ENCODE peak calls at places on chromosomes 16 and 17, in six cellular contexts. One of them, this sample, is unnamed.

GRCh38 chr17:9957244-9957643 is 52.2 kb upstream of the RCVRN start:
- DNase-seq in GM12891: no peak
- DNase-seq in GM12878: no peak
- DNase-seq in H1: no peak
- DNase-seq in SK-N-SH: no peak
- DNase-seq in K562: no peak
- DNase-seq in this sample: no peak

GRCh38 chr16:25874196-25874595 is 182.4 kb downstream of the HS3ST4 start:
- DNase-seq in SK-N-SH: no peak
- DNase-seq in K562: no peak
- DNase-seq in GM12878: no peak
- DNase-seq in GM12891: no peak
- DNase-seq in H1: no peak
- DNase-seq in this sample: no peak

GRCh38 chr17:29663155-29663554 is 40.4 kb upstream of the CORO6 start:
- DNase-seq in SK-N-SH: no peak
- DNase-seq in K562: no peak
- DNase-seq in GM12878: no peak
- DNase-seq in GM12891: no peak
- DNase-seq in H1: no peak
- DNase-seq in this sample: no peak

GRCh38 chr16:21226749-21227148 is 6.8 kb upstream of the ANKS4B start:
- DNase-seq in GM12878: no peak
- DNase-seq in H1: no peak
- DNase-seq in K562: no peak
- DNase-seq in SK-N-SH: no peak
- DNase-seq in GM12891: no peak
- DNase-seq in this sample: no peak

GRCh38 chr17:39365872-39366271 is 35.6 kb downstream of the FBXL20 start:
- DNase-seq in GM12891: no peak
- DNase-seq in H1: no peak
- DNase-seq in K562: no peak
- DNase-seq in GM12878: no peak
- DNase-seq in SK-N-SH: no peak
- DNase-seq in this sample: no peak

GRCh38 chr16:87966685-87967185 is 15.5 kb downstream of the BANP start:
- DNase-seq in K562: no peak
- DNase-seq in H1: no peak
- DNase-seq in GM12891: no peak
- DNase-seq in GM12878: no peak
- DNase-seq in SK-N-SH: no peak
- DNase-seq in this sample: no peak

GRCh38 chr17:67223924-67224323 is 21.1 kb downstream of the HELZ start:
- DNase-seq in H1: no peak
- DNase-seq in GM12878: no peak
- DNase-seq in SK-N-SH: peak; percentile 29
- DNase-seq in K562: peak; percentile 65
- DNase-seq in GM12891: no peak
- DNase-seq in this sample: no peak

GRCh38 chr16:83470406-83470805 is 337.4 kb upstream of the HSBP1 start:
- DNase-seq in SK-N-SH: no peak
- DNase-seq in K562: no peak
- DNase-seq in GM12891: no peak
- DNase-seq in H1: no peak
- DNase-seq in GM12878: no peak
- DNase-seq in this sample: no peak

GRCh38 chr17:44310612-44311376 is 2.4 kb downstream of the RUNDC3A start:
- DNase-seq in H1: no peak
- DNase-seq in GM12891: no peak
- DNase-seq in SK-N-SH: no peak
- DNase-seq in K562: no peak
- DNase-seq in GM12878: no peak
- DNase-seq in this sample: no peak

GRCh38 chr17:78146471-78146869 is 285 bp downstream of the C17orf99 start:
- DNase-seq in GM12891: no peak
- DNase-seq in SK-N-SH: no peak
- DNase-seq in GM12878: no peak
- DNase-seq in H1: no peak
- DNase-seq in K562: peak; percentile 27
- DNase-seq in this sample: no peak

GRCh38 chr17:80832266-80832676 is 159.4 kb upstream of the CHMP6 start:
- DNase-seq in GM12878: no peak
- DNase-seq in GM12891: no peak
- DNase-seq in SK-N-SH: peak; percentile 89
- DNase-seq in K562: peak; percentile 64
- DNase-seq in H1: no peak
- DNase-seq in this sample: no peak
- TF ChIP-seq TAF1 in GM12878: no peak
- TF ChIP-seq TAF1 in GM12891: no peak
- TF ChIP-seq TAF1 in SK-N-SH: no peak
- TF ChIP-seq TAF1 in K562: no peak
- TF ChIP-seq TAF1 in H1: no peak
- TF ChIP-seq TAF1 in this sample: no peak

GRCh38 chr16:52677487-52677886 is 130.5 kb upstream of the TOX3 start:
- DNase-seq in GM12891: no peak
- DNase-seq in K562: no peak
- DNase-seq in GM12878: no peak
- DNase-seq in SK-N-SH: no peak
- DNase-seq in H1: no peak
- DNase-seq in this sample: no peak
- TF ChIP-seq TAF1 in GM12891: no peak
- TF ChIP-seq TAF1 in K562: no peak
- TF ChIP-seq TAF1 in GM12878: no peak
- TF ChIP-seq TAF1 in SK-N-SH: no peak
- TF ChIP-seq TAF1 in H1: no peak
- TF ChIP-seq TAF1 in this sample: no peak

DNA sequence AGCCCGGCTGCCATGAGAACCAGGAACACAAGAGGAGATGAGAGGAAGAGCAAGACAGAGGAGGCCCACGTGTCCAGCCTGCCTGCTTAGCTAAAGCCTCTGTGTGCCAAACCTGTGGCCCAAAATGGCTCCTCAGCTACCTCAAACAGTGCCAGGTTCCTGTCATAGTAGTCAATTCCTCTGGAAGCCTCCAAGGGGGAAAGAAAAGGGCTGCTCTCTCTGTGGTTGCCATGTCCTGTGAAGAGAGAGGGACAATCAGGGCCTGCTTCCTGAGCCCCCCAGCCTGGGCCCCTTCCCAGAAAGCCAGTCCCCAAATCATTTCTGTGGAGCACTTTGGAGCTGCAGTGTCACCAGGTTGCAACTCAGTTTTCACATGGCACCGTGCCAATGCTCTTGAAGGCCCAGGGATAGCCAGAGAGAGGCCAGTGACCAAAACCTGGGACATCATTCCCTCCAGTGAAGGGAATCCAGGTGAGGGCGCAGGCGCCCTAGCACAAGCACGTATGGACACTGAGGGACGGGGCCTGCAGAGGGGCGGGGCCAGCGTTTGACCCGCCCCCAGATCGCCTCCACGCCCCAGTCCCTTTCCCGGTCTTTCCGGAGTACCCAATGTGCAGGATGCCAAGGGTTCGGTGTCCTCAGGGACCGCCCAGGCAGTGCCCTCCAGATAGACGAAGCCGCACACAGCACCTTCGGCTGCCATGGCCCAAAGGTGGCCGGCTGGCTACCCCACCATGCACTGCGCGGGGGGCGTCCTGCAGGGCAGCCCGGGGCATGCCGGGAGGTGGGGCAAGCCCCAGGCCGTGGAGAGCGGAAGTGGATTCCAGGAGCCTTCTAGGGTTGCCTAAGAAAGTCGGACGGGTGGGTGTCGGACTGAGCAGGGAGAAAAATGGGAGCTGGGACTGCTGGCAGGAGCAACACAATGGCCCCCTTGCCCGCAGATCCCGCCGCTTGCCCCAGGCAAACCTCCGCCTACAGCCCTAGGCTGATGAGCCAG is 4.8 kb downstream of the SLC12A4 start:
- DNase-seq in K562: peak; percentile 66
- DNase-seq in GM12878: no peak
- DNase-seq in SK-N-SH: no peak
- DNase-seq in H1: peak; percentile 75
- DNase-seq in GM12891: no peak
- DNase-seq in this sample: no peak
- TF ChIP-seq TAF1 in K562: no peak
- TF ChIP-seq TAF1 in GM12878: no peak
- TF ChIP-seq TAF1 in SK-N-SH: no peak
- TF ChIP-seq TAF1 in H1: no peak
- TF ChIP-seq TAF1 in GM12891: no peak
- TF ChIP-seq TAF1 in this sample: no peak

DNA sequence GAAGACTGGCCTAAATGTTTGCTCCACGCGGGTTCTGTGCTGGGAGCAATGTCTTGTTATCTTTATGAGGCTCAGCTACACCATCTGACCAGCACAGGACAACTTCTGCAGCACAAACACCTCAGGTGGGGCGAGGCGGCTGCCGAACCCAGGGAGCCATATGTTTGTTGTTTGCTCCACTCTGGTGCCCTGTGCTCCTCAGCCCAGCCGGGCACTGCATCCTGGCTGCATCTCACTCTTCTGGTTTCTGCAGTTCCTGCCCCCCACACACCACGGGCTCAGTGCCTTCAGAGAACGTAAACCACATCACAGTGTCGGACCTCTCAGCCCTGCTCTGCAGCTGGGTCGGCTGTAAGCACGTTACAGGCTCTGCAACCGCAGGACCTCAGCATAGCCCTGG is 32.4 kb downstream of the MXRA7 start:
- DNase-seq in GM12891: no peak
- DNase-seq in SK-N-SH: no peak
- DNase-seq in GM12878: no peak
- DNase-seq in H1: no peak
- DNase-seq in K562: no peak
- DNase-seq in this sample: no peak
- TF ChIP-seq TAF1 in GM12891: no peak
- TF ChIP-seq TAF1 in SK-N-SH: no peak
- TF ChIP-seq TAF1 in GM12878: no peak
- TF ChIP-seq TAF1 in H1: no peak
- TF ChIP-seq TAF1 in K562: no peak
- TF ChIP-seq TAF1 in this sample: no peak

DNA sequence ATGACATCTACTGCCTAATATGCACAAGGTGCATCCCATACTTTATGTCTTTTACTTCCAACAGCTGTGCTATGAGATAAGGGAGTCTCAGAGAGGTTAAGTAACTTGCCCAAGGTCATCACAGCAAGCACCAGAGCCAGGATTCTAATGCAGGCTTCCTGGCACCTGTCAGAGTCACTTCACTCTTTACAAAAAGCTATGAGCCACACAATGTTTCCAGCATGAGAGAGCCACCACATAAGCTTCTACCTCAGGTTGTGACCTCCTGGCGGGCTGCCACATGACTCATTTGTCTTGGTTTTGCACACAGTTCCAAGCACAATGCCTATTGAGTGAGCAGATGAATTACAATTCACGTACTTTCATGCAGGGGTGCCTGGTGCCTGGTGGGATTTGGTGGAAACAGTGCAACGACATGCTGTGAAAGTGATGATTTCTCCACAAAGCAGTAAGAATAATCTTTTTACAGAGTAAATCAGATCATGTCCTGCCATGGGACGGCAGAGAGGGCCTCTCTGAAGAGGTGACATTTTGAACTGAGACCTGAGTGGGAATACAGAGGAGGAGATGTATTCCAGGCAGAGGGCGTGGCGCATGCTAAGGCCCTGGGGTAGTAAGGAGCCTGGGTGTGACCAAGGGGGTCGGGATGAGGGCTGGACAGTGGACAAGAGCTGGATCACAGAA is 53.2 kb downstream of the CACNG3 start:
- DNase-seq in K562: peak; percentile 16
- DNase-seq in GM12878: no peak
- DNase-seq in H1: no peak
- DNase-seq in GM12891: no peak
- DNase-seq in SK-N-SH: no peak
- DNase-seq in this sample: no peak
- TF ChIP-seq TAF1 in K562: no peak
- TF ChIP-seq TAF1 in GM12878: no peak
- TF ChIP-seq TAF1 in H1: no peak
- TF ChIP-seq TAF1 in GM12891: no peak
- TF ChIP-seq TAF1 in SK-N-SH: no peak
- TF ChIP-seq TAF1 in this sample: no peak